ENCODE peak calls at places on chromosomes 6 and 20, in four cellular contexts. O is H9; J is aorta; D is stimulated activated CD4-positive, alpha-beta T cell treated with anti-CD3 and anti-CD28 coated beads, Interleukin-1b, Interleukin-23, amount 100 ng/mL, for 4 hours. E is an unnamed sample.

GRCh38 chr6:33613146-33613793 is 7.9 kb upstream of the ITPR3 start:
- DNase-seq in O (no peak), J (no peak), D (no peak), E (peak)

GRCh38 chr20:53691060-53691810 is 97.6 kb upstream of the ZNF217 start:
- DNase-seq in O (no peak), J (no peak), D (no peak), E (no peak)

GRCh38 chr6:165846123-165846966 is 183.3 kb upstream of the PDE10A start:
- DNase-seq in O (no peak), J (no peak), D (no peak), E (no peak)

GRCh38 chr20:44204156-44204831 is 6.3 kb downstream of the OSER1 start:
- DNase-seq in O (no peak), J (no peak), D (no peak), E (peak)

GRCh38 chr6:7468382-7469081 is 72.9 kb upstream of the DSP start:
- DNase-seq in O (no peak), J (no peak), D (no peak), E (peak)

GRCh38 chr6:113137411-113137810 is 719.7 kb upstream of the MARCKS start:
- DNase-seq in O (no peak), J (peak), D (no peak), E (peak)

GRCh38 chr6:43869792-43870659 is 100.0 kb downstream of the VEGFA start:
- DNase-seq in O (no peak), J (no peak), D (no peak), E (no peak)

GRCh38 chr20:17613328-17614175 is 43.7 kb downstream of the DSTN start:
- DNase-seq in O (peak), J (peak), D (no peak), E (no peak)

GRCh38 chr20:11411765-11412164 is 505.9 kb upstream of the BTBD3 start:
- DNase-seq in O (peak), J (no peak), D (no peak), E (no peak)

GRCh38 chr6:71404145-71404966 is 115.7 kb downstream of the OGFRL1 start:
- DNase-seq in O (no peak), J (no peak), D (no peak), E (peak)

GRCh38 chr6:31708224-31708623 is 1.6 kb downstream of the LY6G6F start:
- DNase-seq in O (no peak), J (no peak), D (no peak), E (no peak)

GRCh38 chr20:13125486-13125885 is 95.6 kb upstream of the ISM1 start:
- DNase-seq in O (no peak), J (no peak), D (no peak), E (no peak)

GRCh38 chr6:13487122-13488014 is at the start of gene GFOD1:
- DNase-seq in O (peak), J (peak), D (peak), E (peak)

GRCh38 chr6:89237158-89237557 is 20.0 kb upstream of the GABRR1 start:
- DNase-seq in O (no peak), J (no peak), D (no peak), E (no peak)

GRCh38 chr6:130161627-130162404 is 60.9 kb downstream of the SAMD3 start:
- DNase-seq in O (no peak), J (no peak), D (no peak), E (no peak)

GRCh38 chr20:58271596-58272460 is 37.7 kb upstream of the RAB22A start:
- DNase-seq in O (no peak), J (no peak), D (peak), E (peak)

GRCh38 chr6:144162977-144163376 is 12.7 kb downstream of the STX11 start:
- DNase-seq in O (no peak), J (no peak), D (no peak), E (no peak)

GRCh38 chr6:137102851-137103492 is 58.2 kb upstream of the IL20RA start:
- DNase-seq in O (no peak), J (no peak), D (no peak), E (no peak)

GRCh38 chr6:140041056-140041455 is 666.6 kb upstream of the CITED2 start:
- DNase-seq in O (no peak), J (no peak), D (no peak), E (no peak)